ENCODE peak calls at places on chromosomes 5 and 9, in seven cellular contexts. A is activated CD8-positive, alpha-beta memory T cell treated with anti-CD3 and anti-CD28 coated beads, Interleukin-2, amount 50 U/mL, for 48 hours; C is NCI-H345; R is activated T-helper 1 cell treated with Interleukin-2 at 50 U/mL for 16 hours; B is HEK293T; Y is GM19239; L is heart left ventricle. X is an unnamed sample.
A peak's percentile ranks its signal among the peaks of the same experiment; 100 is the strongest.

GRCh38 chr9:38233343-38233742 is 159.2 kb upstream of the ALDH1B1 start:
- DNase-seq in A (no peak), C (no peak), R (no peak), B (no peak), Y (no peak), L (no peak), X (no peak)

GRCh38 chr5:178581621-178582020 is 8.6 kb downstream of the COL23A1 start:
- DNase-seq in A (no peak), C (no peak), R (no peak), B (no peak), Y (no peak), L (no peak), X (no peak)

GRCh38 chr9:126162611-126163381 is 163.8 kb upstream of the MVB12B start:
- DNase-seq in A (peak; percentile 28), C (no peak), R (no peak), B (peak; percentile 2), Y (no peak), L (no peak), X (no peak)

GRCh38 chr5:1131191-1131621 is 19.3 kb upstream of the SLC12A7 start:
- DNase-seq in A (no peak), C (no peak), R (no peak), B (no peak), Y (no peak), L (peak; percentile 66), X (no peak)

GRCh38 chr9:90770927-90771326 is 30.7 kb upstream of the SYK start:
- DNase-seq in A (no peak), C (no peak), R (no peak), B (no peak), Y (no peak), L (no peak), X (peak; percentile 49)

GRCh38 chr9:129469188-129469987 is 151.5 kb downstream of the C9orf50 start:
- DNase-seq in A (no peak), C (no peak), R (no peak), B (no peak), Y (no peak), L (no peak), X (no peak)

GRCh38 chr9:89213481-89213880 is 34.9 kb upstream of the SHC3 start:
- DNase-seq in A (no peak), C (no peak), R (no peak), B (no peak), Y (no peak), L (no peak), X (no peak)

GRCh38 chr9:5013379-5013778 is 28.3 kb downstream of the JAK2 start:
- DNase-seq in A (no peak), C (no peak), R (no peak), B (no peak), Y (no peak), L (no peak), X (no peak)

GRCh38 chr5:108696951-108697715 is 50.6 kb upstream of the FER start:
- DNase-seq in A (no peak), C (peak; percentile 8), R (no peak), B (no peak), Y (no peak), L (no peak), X (no peak)

GRCh38 chr5:158798140-158798539 is 301.6 kb downstream of the EBF1 start:
- DNase-seq in A (no peak), C (no peak), R (no peak), B (no peak), Y (no peak), L (no peak), X (no peak)

GRCh38 chr9:124386201-124386600 is 29.0 kb downstream of the PSMB7 start:
- DNase-seq in A (no peak), C (no peak), R (no peak), B (no peak), Y (no peak), L (no peak), X (no peak)

GRCh38 chr9:127991017-127991756 is 10.4 kb upstream of the EEIG1 start:
- DNase-seq in A (no peak), C (peak; percentile 66), R (no peak), B (no peak), Y (no peak), L (no peak), X (peak; percentile 91)

GRCh38 chr5:58183078-58183885 is 276.6 kb downstream of the PLK2 start:
- DNase-seq in A (no peak), C (no peak), R (no peak), B (no peak), Y (no peak), L (no peak), X (no peak)

GRCh38 chr5:171092194-171092593 is 216.9 kb upstream of the TLX3 start:
- DNase-seq in A (no peak), C (no peak), R (no peak), B (no peak), Y (no peak), L (no peak), X (no peak)